ENCODE peak calls at places on chromosome 12, in four cellular contexts. One of them, this sample, is unnamed.

GRCh38 chr12:53047221-53048032 is 2.4 kb upstream of the TNS2 start:
- DNase-seq in adrenal gland: peak; percentile 86
- DNase-seq in omental fat pad: no peak
- DNase-seq in natural killer cell: peak; percentile 76
- DNase-seq in this sample: peak; percentile 80

GRCh38 chr12:83945871-83946270 is 966.7 kb downstream of the SLC6A15 start:
- DNase-seq in adrenal gland: no peak
- DNase-seq in omental fat pad: no peak
- DNase-seq in natural killer cell: no peak
- DNase-seq in this sample: no peak

GRCh38 chr12:45235087-45236025 is 19.5 kb downstream of the ANO6 start:
- DNase-seq in adrenal gland: no peak
- DNase-seq in omental fat pad: no peak
- DNase-seq in natural killer cell: no peak
- DNase-seq in this sample: no peak

GRCh38 chr12:42426733-42427132 is 100.8 kb downstream of the PPHLN1 start:
- DNase-seq in adrenal gland: no peak
- DNase-seq in omental fat pad: no peak
- DNase-seq in natural killer cell: no peak
- DNase-seq in this sample: no peak

GRCh38 chr12:71158361-71158882 is 623 bp upstream of the TSPAN8 start:
- DNase-seq in adrenal gland: no peak
- DNase-seq in omental fat pad: no peak
- DNase-seq in natural killer cell: no peak
- DNase-seq in this sample: no peak

GRCh38 chr12:16238661-16239060 is 38.8 kb downstream of the SLC15A5 start:
- DNase-seq in adrenal gland: no peak
- DNase-seq in omental fat pad: no peak
- DNase-seq in natural killer cell: no peak
- DNase-seq in this sample: no peak

GRCh38 chr12:46774011-46774633 is 51.7 kb downstream of the SLC38A4 start:
- DNase-seq in adrenal gland: no peak
- DNase-seq in omental fat pad: no peak
- DNase-seq in natural killer cell: no peak
- DNase-seq in this sample: no peak

GRCh38 chr12:14525964-14526363 is 41.7 kb downstream of the PLBD1 start:
- DNase-seq in adrenal gland: no peak
- DNase-seq in omental fat pad: no peak
- DNase-seq in natural killer cell: no peak
- DNase-seq in this sample: no peak

GRCh38 chr12:6080149-6081045 is 44.1 kb downstream of the VWF start:
- DNase-seq in adrenal gland: no peak
- DNase-seq in omental fat pad: no peak
- DNase-seq in natural killer cell: no peak
- DNase-seq in this sample: no peak

GRCh38 chr12:47841910-47842309 is 22.2 kb upstream of the HDAC7 start:
- DNase-seq in adrenal gland: no peak
- DNase-seq in omental fat pad: no peak
- DNase-seq in natural killer cell: no peak
- DNase-seq in this sample: no peak

GRCh38 chr12:24062642-24063245 is 113.3 kb upstream of the SOX5 start:
- DNase-seq in adrenal gland: no peak
- DNase-seq in omental fat pad: no peak
- DNase-seq in natural killer cell: no peak
- DNase-seq in this sample: no peak

GRCh38 chr12:117587646-117588287 is 226.3 kb upstream of the NOS1 start:
- DNase-seq in adrenal gland: peak; percentile 58
- DNase-seq in omental fat pad: no peak
- DNase-seq in natural killer cell: no peak
- DNase-seq in this sample: peak; percentile 15

GRCh38 chr12:47200446-47200845 is 120.7 kb upstream of the AMIGO2 start:
- DNase-seq in adrenal gland: no peak
- DNase-seq in omental fat pad: no peak
- DNase-seq in natural killer cell: no peak
- DNase-seq in this sample: no peak

GRCh38 chr12:48826209-48826855 is 8.0 kb downstream of the CACNB3 start:
- DNase-seq in adrenal gland: no peak
- DNase-seq in omental fat pad: no peak
- DNase-seq in natural killer cell: no peak
- DNase-seq in this sample: no peak

GRCh38 chr12:104064842-104065441 is 611 bp downstream of the HCFC2 start:
- DNase-seq in adrenal gland: peak; percentile 36
- DNase-seq in omental fat pad: no peak
- DNase-seq in natural killer cell: no peak
- DNase-seq in this sample: no peak

GRCh38 chr12:127293507-127294310 is 973.3 kb upstream of the TMEM132C start:
- DNase-seq in adrenal gland: peak; percentile 42
- DNase-seq in omental fat pad: no peak
- DNase-seq in natural killer cell: peak; percentile 21
- DNase-seq in this sample: no peak

GRCh38 chr12:55966408-55967281 is at the start of gene CDK2:
- DNase-seq in adrenal gland: peak; percentile 92
- DNase-seq in omental fat pad: peak; percentile 94
- DNase-seq in natural killer cell: peak; percentile 85
- DNase-seq in this sample: peak; percentile 83

GRCh38 chr12:125403145-125403789 is 338.0 kb downstream of the AACS start:
- DNase-seq in adrenal gland: no peak
- DNase-seq in omental fat pad: no peak
- DNase-seq in natural killer cell: no peak
- DNase-seq in this sample: no peak

GRCh38 chr12:65324056-65324455 is 45.6 kb downstream of the MSRB3 start:
- DNase-seq in adrenal gland: no peak
- DNase-seq in omental fat pad: no peak
- DNase-seq in natural killer cell: no peak
- DNase-seq in this sample: no peak

GRCh38 chr12:43114316-43114715 is 437.7 kb downstream of the ADAMTS20 start:
- DNase-seq in adrenal gland: no peak
- DNase-seq in omental fat pad: no peak
- DNase-seq in natural killer cell: no peak
- DNase-seq in this sample: no peak

GRCh38 chr12:4106617-4107016 is 166.9 kb upstream of the CCND2 start:
- DNase-seq in adrenal gland: no peak
- DNase-seq in omental fat pad: no peak
- DNase-seq in natural killer cell: no peak
- DNase-seq in this sample: no peak

GRCh38 chr12:68428724-68429580 is 96.8 kb upstream of the MDM1 start:
- DNase-seq in adrenal gland: no peak
- DNase-seq in omental fat pad: no peak
- DNase-seq in natural killer cell: no peak
- DNase-seq in this sample: no peak

GRCh38 chr12:93979189-93979588 is 169.2 kb upstream of the PLXNC1 start:
- DNase-seq in adrenal gland: no peak
- DNase-seq in omental fat pad: no peak
- DNase-seq in natural killer cell: no peak
- DNase-seq in this sample: no peak

GRCh38 chr12:3641428-3641883 is 111.5 kb downstream of the CRACR2A start:
- DNase-seq in adrenal gland: no peak
- DNase-seq in omental fat pad: no peak
- DNase-seq in natural killer cell: no peak
- DNase-seq in this sample: no peak

GRCh38 chr12:81492131-81492720 is 266.9 kb downstream of the PPFIA2 start:
- DNase-seq in adrenal gland: no peak
- DNase-seq in omental fat pad: no peak
- DNase-seq in natural killer cell: no peak
- DNase-seq in this sample: no peak

GRCh38 chr12:51867796-51868428 is 19.4 kb upstream of the FIGNL2 start:
- DNase-seq in adrenal gland: no peak
- DNase-seq in omental fat pad: no peak
- DNase-seq in natural killer cell: no peak
- DNase-seq in this sample: no peak

GRCh38 chr12:41174602-41175001 is 13.5 kb upstream of the PDZRN4 start:
- DNase-seq in adrenal gland: no peak
- DNase-seq in omental fat pad: no peak
- DNase-seq in natural killer cell: no peak
- DNase-seq in this sample: no peak

GRCh38 chr12:13028825-13029570 is 15.2 kb upstream of the FAM234B start:
- DNase-seq in adrenal gland: no peak
- DNase-seq in omental fat pad: no peak
- DNase-seq in natural killer cell: no peak
- DNase-seq in this sample: no peak

GRCh38 chr12:13952096-13952495 is 29.3 kb downstream of the GRIN2B start:
- DNase-seq in adrenal gland: no peak
- DNase-seq in omental fat pad: no peak
- DNase-seq in natural killer cell: no peak
- DNase-seq in this sample: no peak

GRCh38 chr12:25082628-25083027 is 112.3 kb downstream of the DNAI7 start:
- DNase-seq in adrenal gland: no peak
- DNase-seq in omental fat pad: no peak
- DNase-seq in natural killer cell: no peak
- DNase-seq in this sample: no peak

GRCh38 chr12:64733857-64734256 is 25.3 kb downstream of the GNS start:
- DNase-seq in adrenal gland: peak; percentile 88
- DNase-seq in omental fat pad: no peak
- DNase-seq in natural killer cell: no peak
- DNase-seq in this sample: no peak

GRCh38 chr12:92041742-92042141 is 103.9 kb downstream of the BTG1 start:
- DNase-seq in adrenal gland: no peak
- DNase-seq in omental fat pad: no peak
- DNase-seq in natural killer cell: no peak
- DNase-seq in this sample: no peak

GRCh38 chr12:95385646-95386045 is 88.3 kb upstream of the METAP2 start:
- DNase-seq in adrenal gland: no peak
- DNase-seq in omental fat pad: no peak
- DNase-seq in natural killer cell: no peak
- DNase-seq in this sample: no peak

GRCh38 chr12:27965966-27966365 is 6.6 kb downstream of the PTHLH start:
- DNase-seq in adrenal gland: no peak
- DNase-seq in omental fat pad: no peak
- DNase-seq in natural killer cell: no peak
- DNase-seq in this sample: no peak

GRCh38 chr12:27616356-27617150 is 79.7 kb upstream of the REP15 start:
- DNase-seq in adrenal gland: no peak
- DNase-seq in omental fat pad: no peak
- DNase-seq in natural killer cell: no peak
- DNase-seq in this sample: no peak

GRCh38 chr12:110858848-110859247 is 12.1 kb downstream of the CCDC63 start:
- DNase-seq in adrenal gland: no peak
- DNase-seq in omental fat pad: no peak
- DNase-seq in natural killer cell: no peak
- DNase-seq in this sample: no peak

GRCh38 chr12:110860833-110861291 is 14.1 kb downstream of the CCDC63 start:
- DNase-seq in adrenal gland: peak; percentile 16
- DNase-seq in omental fat pad: no peak
- DNase-seq in natural killer cell: no peak
- DNase-seq in this sample: no peak

GRCh38 chr12:110862331-110862730 is 15.5 kb downstream of the CCDC63 start:
- DNase-seq in adrenal gland: no peak
- DNase-seq in omental fat pad: no peak
- DNase-seq in natural killer cell: no peak
- DNase-seq in this sample: no peak

GRCh38 chr12:110863161-110863560 is 16.4 kb downstream of the CCDC63 start:
- DNase-seq in adrenal gland: no peak
- DNase-seq in omental fat pad: no peak
- DNase-seq in natural killer cell: no peak
- DNase-seq in this sample: no peak

DNA sequence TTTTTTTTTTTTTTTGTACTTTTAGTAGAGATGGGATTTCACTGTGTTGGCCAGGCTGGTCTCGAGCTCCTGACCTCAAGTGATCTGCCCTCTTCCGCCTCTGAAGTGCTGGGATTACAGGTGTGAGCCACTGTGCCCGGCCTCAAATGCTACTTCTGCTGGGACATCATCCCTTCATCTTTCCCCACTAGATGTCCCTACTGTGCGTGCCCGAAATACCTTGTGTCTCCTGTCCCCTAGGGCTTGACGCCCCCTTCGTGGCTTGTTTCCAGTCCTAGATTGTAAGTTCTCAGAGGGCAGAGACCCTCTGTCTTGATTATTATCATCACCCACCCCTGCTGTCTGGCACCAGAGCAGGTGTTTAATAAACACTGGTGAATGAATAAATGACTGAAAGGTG is 14.9 kb downstream of the CCDC63 start:
- DNase-seq in adrenal gland: no peak
- DNase-seq in omental fat pad: no peak
- DNase-seq in natural killer cell: no peak
- DNase-seq in this sample: no peak
- TF ChIP-seq CTCF in adrenal gland: no peak
- TF ChIP-seq CTCF in omental fat pad: no peak
- TF ChIP-seq CTCF in natural killer cell: no peak
- TF ChIP-seq CTCF in this sample: no peak

GRCh38 chr12:29116414-29116813 is 32.7 kb upstream of the FAR2 start:
- DNase-seq in adrenal gland: no peak
- DNase-seq in omental fat pad: no peak
- DNase-seq in natural killer cell: no peak
- DNase-seq in this sample: no peak
- TF ChIP-seq CTCF in adrenal gland: no peak
- TF ChIP-seq CTCF in omental fat pad: no peak
- TF ChIP-seq CTCF in natural killer cell: no peak
- TF ChIP-seq CTCF in this sample: no peak

GRCh38 chr12:102659200-102659911 is 179.0 kb upstream of the IGF1 start:
- DNase-seq in adrenal gland: no peak
- DNase-seq in omental fat pad: no peak
- DNase-seq in natural killer cell: no peak
- DNase-seq in this sample: no peak
- TF ChIP-seq CTCF in adrenal gland: no peak
- TF ChIP-seq CTCF in omental fat pad: no peak
- TF ChIP-seq CTCF in natural killer cell: no peak
- TF ChIP-seq CTCF in this sample: no peak

GRCh38 chr12:130765186-130765659 is 49.1 kb upstream of the RIMBP2 start:
- DNase-seq in adrenal gland: no peak
- DNase-seq in omental fat pad: no peak
- DNase-seq in natural killer cell: no peak
- DNase-seq in this sample: no peak

GRCh38 chr12:130775953-130776856 is 60.1 kb upstream of the RIMBP2 start:
- DNase-seq in adrenal gland: peak; percentile 72
- DNase-seq in omental fat pad: no peak
- DNase-seq in natural killer cell: no peak
- DNase-seq in this sample: no peak

GRCh38 chr12:130766470-130766869 is 50.4 kb upstream of the RIMBP2 start:
- DNase-seq in adrenal gland: no peak
- DNase-seq in omental fat pad: no peak
- DNase-seq in natural killer cell: no peak
- DNase-seq in this sample: no peak

GRCh38 chr12:130768120-130768519 is 52.0 kb upstream of the RIMBP2 start:
- DNase-seq in adrenal gland: no peak
- DNase-seq in omental fat pad: no peak
- DNase-seq in natural killer cell: no peak
- DNase-seq in this sample: no peak

DNA sequence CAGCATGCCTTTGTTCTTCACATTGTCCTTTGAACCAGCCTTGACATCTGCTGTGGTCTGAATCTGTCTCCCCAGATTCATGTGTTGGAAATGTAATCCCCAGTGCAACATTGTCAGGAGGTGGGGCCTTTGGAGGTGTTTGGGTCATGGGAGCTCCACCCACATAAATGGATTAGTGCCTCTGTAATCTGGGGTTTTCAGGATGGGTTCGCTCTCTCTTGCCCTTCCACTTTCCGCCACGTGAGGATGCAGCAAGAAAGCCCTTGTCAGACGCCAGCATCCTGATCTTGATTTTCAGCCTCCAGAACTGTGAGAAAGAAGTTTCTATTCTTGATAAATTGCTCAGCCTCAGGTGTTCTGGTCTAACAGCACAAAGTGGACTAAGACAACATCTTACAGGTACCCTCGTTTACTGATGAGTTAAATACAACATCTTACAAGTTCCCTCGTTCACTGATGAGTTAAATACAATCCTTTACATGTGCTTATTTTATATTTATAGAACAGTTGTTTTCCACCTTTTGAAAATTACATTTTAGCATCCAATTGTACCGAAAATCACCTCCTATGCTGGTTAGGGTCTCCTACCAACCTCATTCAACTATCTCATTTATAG is 54.4 kb upstream of the RIMBP2 start:
- DNase-seq in adrenal gland: no peak
- DNase-seq in omental fat pad: no peak
- DNase-seq in natural killer cell: no peak
- DNase-seq in this sample: no peak
- TF ChIP-seq CTCF in adrenal gland: no peak
- TF ChIP-seq CTCF in omental fat pad: no peak
- TF ChIP-seq CTCF in natural killer cell: no peak
- TF ChIP-seq CTCF in this sample: no peak